ENCODE peak calls at places on chromosomes 11 and 22, in six cellular contexts. I is BE2C; M is Caco-2; Z is naive thymus-derived CD4-positive, alpha-beta T cell; P is NCI-H226; S is iPS DF 6.9. J is an unnamed sample.

GRCh38 chr11:120431633-120432032 is 79.9 kb upstream of the GRIK4 start:
- DNase-seq in I (no peak), M (peak; percentile 57), Z (no peak), P (peak; percentile 74), S (peak; percentile 9), J (peak; percentile 18)

GRCh38 chr22:39534092-39534506 is 1.6 kb upstream of the RPS19BP1 start:
- DNase-seq in I (no peak), M (no peak), Z (no peak), P (no peak), S (no peak), J (peak; percentile 73)

GRCh38 chr11:73249304-73249703 is 22.8 kb upstream of the P2RY6 start:
- DNase-seq in I (no peak), M (peak; percentile 39), Z (no peak), P (peak; percentile 82), S (no peak), J (no peak)

GRCh38 chr11:36398261-36398953 is 102.3 kb downstream of the PRR5L start:
- DNase-seq in I (no peak), M (no peak), Z (no peak), P (no peak), S (no peak), J (no peak)

GRCh38 chr22:48177591-48177990 is 1415.1 kb downstream of the TBC1D22A start:
- DNase-seq in I (no peak), M (no peak), Z (no peak), P (no peak), S (no peak), J (no peak)

GRCh38 chr11:133078591-133079179 is 453.6 kb downstream of the OPCML start:
- DNase-seq in I (peak; percentile 56), M (peak; percentile 75), Z (no peak), P (peak; percentile 13), S (peak; percentile 35), J (peak; percentile 5)

GRCh38 chr11:2883717-2884423 is 1.7 kb downstream of the CDKN1C start:
- DNase-seq in I (no peak), M (peak; percentile 43), Z (no peak), P (no peak), S (no peak), J (no peak)

GRCh38 chr22:25364281-25364680 is 144.8 kb downstream of the CRYBB2 start:
- DNase-seq in I (no peak), M (no peak), Z (no peak), P (no peak), S (no peak), J (no peak)

GRCh38 chr22:36258750-36259619 is 6.1 kb downstream of the APOL1 start:
- DNase-seq in I (no peak), M (no peak), Z (no peak), P (no peak), S (peak; percentile 33), J (no peak)

GRCh38 chr22:23762866-23763578 is at the start of gene C22orf15:
- DNase-seq in I (no peak), M (no peak), Z (no peak), P (peak; percentile 13), S (no peak), J (no peak)

GRCh38 chr22:48403521-48403921 is 1424.2 kb downstream of the BRD1 start:
- DNase-seq in I (no peak), M (no peak), Z (no peak), P (no peak), S (no peak), J (no peak)

GRCh38 chr11:10588904-10589303 is 20.4 kb upstream of the LYVE1 start:
- DNase-seq in I (no peak), M (no peak), Z (no peak), P (no peak), S (no peak), J (no peak)

GRCh38 chr11:35494966-35495365 is 30.4 kb downstream of the PAMR1 start:
- DNase-seq in I (no peak), M (no peak), Z (no peak), P (no peak), S (no peak), J (no peak)

GRCh38 chr11:42013656-42014201 is 554.3 kb upstream of the LRRC4C start:
- DNase-seq in I (no peak), M (no peak), Z (no peak), P (no peak), S (no peak), J (no peak)

GRCh38 chr11:20474176-20474950 is 86.8 kb downstream of the PRMT3 start:
- DNase-seq in I (peak; percentile 7), M (no peak), Z (no peak), P (no peak), S (peak; percentile 13), J (no peak)

GRCh38 chr11:67027943-67028542 is 5.1 kb downstream of the SYT12 start:
- DNase-seq in I (no peak), M (no peak), Z (no peak), P (no peak), S (no peak), J (no peak)

J was measured in HepG2.